ENCODE peak calls at places on chromosomes 1 and 21, in eight cellular contexts. One of them, this sample, is unnamed.

GRCh38 chr1:230117694-230118093 is 50.7 kb downstream of the GALNT2 start:
- DNase-seq in heart right ventricle: no peak
- DNase-seq in psoas muscle: no peak
- DNase-seq in fibroblast of lung: no peak
- DNase-seq in IMR-90: no peak
- DNase-seq in CD8-positive, alpha-beta T cell: no peak
- DNase-seq in tibial artery: no peak
- DNase-seq in A673: no peak
- DNase-seq in this sample: no peak

GRCh38 chr1:21815724-21816311 is 3.8 kb downstream of the LDLRAD2 start:
- DNase-seq in heart right ventricle: no peak
- DNase-seq in psoas muscle: peak; percentile 70
- DNase-seq in fibroblast of lung: peak; percentile 20
- DNase-seq in IMR-90: peak; percentile 10
- DNase-seq in CD8-positive, alpha-beta T cell: no peak
- DNase-seq in tibial artery: no peak
- DNase-seq in A673: no peak
- DNase-seq in this sample: no peak

GRCh38 chr21:28602581-28602980 is 390.1 kb downstream of the LTN1 start:
- DNase-seq in heart right ventricle: no peak
- DNase-seq in psoas muscle: no peak
- DNase-seq in fibroblast of lung: no peak
- DNase-seq in IMR-90: no peak
- DNase-seq in CD8-positive, alpha-beta T cell: no peak
- DNase-seq in tibial artery: no peak
- DNase-seq in A673: no peak
- DNase-seq in this sample: no peak

GRCh38 chr1:36306210-36306901 is at the start of gene SH3D21:
- DNase-seq in heart right ventricle: peak; percentile 36
- DNase-seq in psoas muscle: peak; percentile 73
- DNase-seq in fibroblast of lung: no peak
- DNase-seq in IMR-90: no peak
- DNase-seq in CD8-positive, alpha-beta T cell: no peak
- DNase-seq in tibial artery: peak; percentile 74
- DNase-seq in A673: no peak
- DNase-seq in this sample: peak; percentile 15

GRCh38 chr1:175844877-175845276 is 101.5 kb upstream of the TNR start:
- DNase-seq in heart right ventricle: no peak
- DNase-seq in psoas muscle: no peak
- DNase-seq in fibroblast of lung: no peak
- DNase-seq in IMR-90: no peak
- DNase-seq in CD8-positive, alpha-beta T cell: no peak
- DNase-seq in tibial artery: no peak
- DNase-seq in A673: no peak
- DNase-seq in this sample: no peak

GRCh38 chr1:66243548-66244130 is 290.3 kb upstream of the SGIP1 start:
- DNase-seq in heart right ventricle: no peak
- DNase-seq in psoas muscle: no peak
- DNase-seq in fibroblast of lung: peak; percentile 46
- DNase-seq in IMR-90: peak; percentile 25
- DNase-seq in CD8-positive, alpha-beta T cell: no peak
- DNase-seq in tibial artery: no peak
- DNase-seq in A673: no peak
- DNase-seq in this sample: no peak

GRCh38 chr21:42781150-42781980 is 98.0 kb downstream of the WDR4 start:
- DNase-seq in heart right ventricle: peak; percentile 29
- DNase-seq in psoas muscle: no peak
- DNase-seq in fibroblast of lung: no peak
- DNase-seq in IMR-90: no peak
- DNase-seq in CD8-positive, alpha-beta T cell: no peak
- DNase-seq in tibial artery: no peak
- DNase-seq in A673: peak; percentile 33
- DNase-seq in this sample: peak; percentile 80

GRCh38 chr21:16536661-16537359 is 807.0 kb downstream of the USP25 start:
- DNase-seq in heart right ventricle: no peak
- DNase-seq in psoas muscle: no peak
- DNase-seq in fibroblast of lung: peak; percentile 67
- DNase-seq in IMR-90: peak; percentile 6
- DNase-seq in CD8-positive, alpha-beta T cell: no peak
- DNase-seq in tibial artery: no peak
- DNase-seq in A673: peak; percentile 20
- DNase-seq in this sample: no peak

GRCh38 chr21:36909423-36909822 is 57.0 kb downstream of the HLCS start:
- DNase-seq in heart right ventricle: no peak
- DNase-seq in psoas muscle: no peak
- DNase-seq in fibroblast of lung: peak; percentile 20
- DNase-seq in IMR-90: peak; percentile 38
- DNase-seq in CD8-positive, alpha-beta T cell: no peak
- DNase-seq in tibial artery: no peak
- DNase-seq in A673: no peak
- DNase-seq in this sample: no peak

GRCh38 chr1:225766967-225767413 is 10.6 kb upstream of the SRP9 start:
- DNase-seq in heart right ventricle: peak; percentile 65
- DNase-seq in psoas muscle: peak; percentile 82
- DNase-seq in fibroblast of lung: peak; percentile 97
- DNase-seq in IMR-90: peak; percentile 90
- DNase-seq in CD8-positive, alpha-beta T cell: no peak
- DNase-seq in tibial artery: peak; percentile 69
- DNase-seq in A673: peak; percentile 30
- DNase-seq in this sample: peak; percentile 82

GRCh38 chr1:172451002-172451443 is 7.2 kb upstream of the PIGC start:
- DNase-seq in heart right ventricle: no peak
- DNase-seq in psoas muscle: no peak
- DNase-seq in fibroblast of lung: peak; percentile 83
- DNase-seq in IMR-90: peak; percentile 79
- DNase-seq in CD8-positive, alpha-beta T cell: no peak
- DNase-seq in tibial artery: no peak
- DNase-seq in A673: no peak
- DNase-seq in this sample: no peak

GRCh38 chr1:10257851-10258250 is 47.5 kb downstream of the KIF1B start:
- DNase-seq in heart right ventricle: no peak
- DNase-seq in psoas muscle: no peak
- DNase-seq in fibroblast of lung: no peak
- DNase-seq in IMR-90: no peak
- DNase-seq in CD8-positive, alpha-beta T cell: no peak
- DNase-seq in tibial artery: no peak
- DNase-seq in A673: peak; percentile 36
- DNase-seq in this sample: no peak

GRCh38 chr1:2391034-2391384 is 345 bp downstream of the MORN1 start:
- DNase-seq in heart right ventricle: no peak
- DNase-seq in psoas muscle: peak; percentile 59
- DNase-seq in fibroblast of lung: peak; percentile 25
- DNase-seq in IMR-90: no peak
- DNase-seq in CD8-positive, alpha-beta T cell: no peak
- DNase-seq in tibial artery: no peak
- DNase-seq in A673: peak; percentile 42
- DNase-seq in this sample: no peak

GRCh38 chr1:34404837-34405236 is 228.1 kb downstream of the C1orf94 start:
- DNase-seq in heart right ventricle: no peak
- DNase-seq in psoas muscle: no peak
- DNase-seq in fibroblast of lung: no peak
- DNase-seq in IMR-90: no peak
- DNase-seq in CD8-positive, alpha-beta T cell: no peak
- DNase-seq in tibial artery: no peak
- DNase-seq in A673: no peak
- DNase-seq in this sample: no peak

GRCh38 chr1:11707621-11708276 is 16.2 kb downstream of the DRAXIN start:
- DNase-seq in heart right ventricle: peak; percentile 82
- DNase-seq in psoas muscle: peak; percentile 63
- DNase-seq in fibroblast of lung: no peak
- DNase-seq in IMR-90: no peak
- DNase-seq in CD8-positive, alpha-beta T cell: no peak
- DNase-seq in tibial artery: no peak
- DNase-seq in A673: peak; percentile 94
- DNase-seq in this sample: peak; percentile 85

GRCh38 chr1:11515403-11516300 is 36.7 kb downstream of the DISP3 start:
- DNase-seq in heart right ventricle: no peak
- DNase-seq in psoas muscle: no peak
- DNase-seq in fibroblast of lung: no peak
- DNase-seq in IMR-90: no peak
- DNase-seq in CD8-positive, alpha-beta T cell: no peak
- DNase-seq in tibial artery: no peak
- DNase-seq in A673: no peak
- DNase-seq in this sample: no peak

GRCh38 chr1:159171254-159171687 is at the start of gene CADM3:
- DNase-seq in heart right ventricle: no peak
- DNase-seq in psoas muscle: peak; percentile 56
- DNase-seq in fibroblast of lung: no peak
- DNase-seq in IMR-90: no peak
- DNase-seq in CD8-positive, alpha-beta T cell: no peak
- DNase-seq in tibial artery: no peak
- DNase-seq in A673: no peak
- DNase-seq in this sample: peak; percentile 10

GRCh38 chr1:248155927-248156326 is 11.0 kb downstream of the OR2M5 start:
- DNase-seq in heart right ventricle: no peak
- DNase-seq in psoas muscle: no peak
- DNase-seq in fibroblast of lung: no peak
- DNase-seq in IMR-90: no peak
- DNase-seq in CD8-positive, alpha-beta T cell: no peak
- DNase-seq in tibial artery: no peak
- DNase-seq in A673: no peak
- DNase-seq in this sample: no peak

DNA sequence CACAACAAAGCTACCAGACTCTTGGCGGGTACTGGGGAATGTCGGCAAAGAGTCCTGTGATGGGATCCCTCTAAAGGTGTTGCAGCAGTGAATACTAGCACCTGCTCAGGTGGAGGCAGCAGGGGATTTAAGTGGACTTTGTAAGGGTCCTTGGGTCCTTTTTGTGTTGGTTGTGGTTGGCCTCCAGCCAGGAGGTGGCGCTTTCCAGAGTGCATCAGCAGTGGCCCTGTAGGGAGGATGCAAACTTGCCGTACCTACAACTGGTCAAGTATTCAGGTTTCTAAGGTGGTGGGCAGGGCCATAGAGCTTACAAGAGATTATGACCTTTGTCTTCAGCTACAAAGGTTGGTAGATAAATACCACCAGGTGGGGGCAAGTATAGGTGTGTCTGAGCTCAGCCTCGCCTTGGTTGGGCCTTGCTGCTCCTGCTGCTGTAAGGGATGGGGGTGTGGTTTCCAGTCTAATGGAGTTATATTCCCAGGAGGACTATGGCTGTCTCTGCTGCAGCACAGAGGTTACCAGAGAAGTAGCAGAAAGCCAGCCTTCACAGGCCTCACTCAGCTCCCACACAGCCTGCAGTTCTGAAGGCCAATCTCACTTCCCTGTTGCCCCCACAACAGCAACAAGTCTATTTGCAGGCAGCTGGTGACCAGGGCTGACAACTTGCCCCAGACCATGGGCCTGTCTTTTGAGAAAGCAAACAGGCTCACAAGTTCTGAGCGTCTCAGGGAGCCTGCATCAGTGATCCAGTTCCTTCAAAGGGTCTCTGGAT is 7.3 kb downstream of the OR2M5 start:
- DNase-seq in heart right ventricle: no peak
- DNase-seq in psoas muscle: no peak
- DNase-seq in fibroblast of lung: no peak
- DNase-seq in IMR-90: no peak
- DNase-seq in CD8-positive, alpha-beta T cell: no peak
- DNase-seq in tibial artery: no peak
- DNase-seq in A673: no peak
- DNase-seq in this sample: no peak
- TF ChIP-seq CTCF in heart right ventricle: no peak
- TF ChIP-seq CTCF in psoas muscle: no peak
- TF ChIP-seq CTCF in fibroblast of lung: no peak
- TF ChIP-seq CTCF in IMR-90: no peak
- TF ChIP-seq CTCF in CD8-positive, alpha-beta T cell: no peak
- TF ChIP-seq CTCF in tibial artery: no peak
- TF ChIP-seq CTCF in A673: no peak
- TF ChIP-seq CTCF in this sample: no peak

DNA sequence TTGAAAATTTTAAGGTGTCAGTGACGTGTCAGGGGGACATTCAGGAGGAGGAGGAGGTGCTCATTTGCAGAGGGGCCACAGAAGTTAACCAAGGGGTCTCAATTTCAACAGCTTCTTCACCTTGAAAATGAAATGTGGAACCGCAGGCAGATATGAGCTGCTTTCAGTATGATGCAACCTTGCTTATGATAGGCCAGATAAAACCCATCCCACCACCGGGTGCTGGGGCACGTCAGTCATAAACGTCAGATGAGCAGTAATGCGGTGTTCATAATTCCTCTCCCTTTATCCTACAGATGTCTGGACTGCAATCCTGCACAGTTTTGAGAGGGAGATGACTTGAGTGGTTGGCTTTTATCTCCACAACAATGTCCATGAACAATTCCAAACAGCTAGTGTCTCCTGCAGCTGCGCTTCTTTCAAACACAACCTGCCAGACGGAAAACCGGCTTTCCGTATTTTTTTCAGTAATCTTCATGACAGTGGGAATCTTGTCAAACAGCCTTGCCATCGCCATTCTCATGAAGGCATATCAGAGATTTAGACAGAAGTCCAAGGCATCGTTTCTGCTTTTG is 1.7 kb downstream of the PTGFR start:
- DNase-seq in heart right ventricle: no peak
- DNase-seq in psoas muscle: no peak
- DNase-seq in fibroblast of lung: no peak
- DNase-seq in IMR-90: no peak
- DNase-seq in CD8-positive, alpha-beta T cell: no peak
- DNase-seq in tibial artery: peak; percentile 77
- DNase-seq in A673: peak; percentile 51
- DNase-seq in this sample: no peak
- H3K4me1 ChIP-seq in heart right ventricle: peaks cover 6% of the 10 kb centered on the region
- H3K4me1 ChIP-seq in psoas muscle: no peaks in the 10 kb centered on the region
- H3K4me1 ChIP-seq in fibroblast of lung: no peaks in the 10 kb centered on the region
- H3K4me1 ChIP-seq in IMR-90: no peaks in the 10 kb centered on the region
- H3K4me1 ChIP-seq in CD8-positive, alpha-beta T cell: no peaks in the 10 kb centered on the region
- H3K4me1 ChIP-seq in tibial artery: peaks cover 5% of the 10 kb centered on the region
- H3K4me1 ChIP-seq in A673: peaks cover 21% of the 10 kb centered on the region
- H3K4me1 ChIP-seq in this sample: no peaks in the 10 kb centered on the region

DNA sequence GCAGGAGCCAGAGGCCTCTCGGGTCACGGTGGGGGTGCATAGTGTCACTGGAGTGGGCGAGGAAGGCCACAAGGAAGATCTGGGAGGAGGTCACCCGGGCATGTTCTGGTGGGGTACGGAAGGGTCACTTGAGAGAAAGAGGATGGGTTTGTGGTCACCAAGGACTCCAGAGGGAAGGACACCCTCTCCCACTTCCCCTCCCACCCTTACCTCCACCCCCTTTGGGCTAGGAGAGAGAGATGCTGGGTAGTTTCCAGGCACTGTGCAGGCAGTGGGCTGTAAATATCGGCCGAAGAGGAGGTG is 703 bp downstream of the AMIGO1 start:
- DNase-seq in heart right ventricle: no peak
- DNase-seq in psoas muscle: no peak
- DNase-seq in fibroblast of lung: no peak
- DNase-seq in IMR-90: no peak
- DNase-seq in CD8-positive, alpha-beta T cell: no peak
- DNase-seq in tibial artery: no peak
- DNase-seq in A673: no peak
- DNase-seq in this sample: no peak
- H3K4me3 ChIP-seq in heart right ventricle: peak overlapping the region; percentile 68
- H3K4me3 ChIP-seq in psoas muscle: peak overlapping the region; percentile 83
- H3K4me3 ChIP-seq in fibroblast of lung: peak overlapping the region; percentile 26
- H3K4me3 ChIP-seq in IMR-90: peak overlapping the region; percentile 81
- H3K4me3 ChIP-seq in CD8-positive, alpha-beta T cell: peak overlapping the region; percentile 83
- H3K4me3 ChIP-seq in tibial artery: peak overlapping the region; percentile 68
- H3K4me3 ChIP-seq in A673: peak overlapping the region; percentile 57
- H3K4me3 ChIP-seq in this sample: peak overlapping the region; percentile 83

DNA sequence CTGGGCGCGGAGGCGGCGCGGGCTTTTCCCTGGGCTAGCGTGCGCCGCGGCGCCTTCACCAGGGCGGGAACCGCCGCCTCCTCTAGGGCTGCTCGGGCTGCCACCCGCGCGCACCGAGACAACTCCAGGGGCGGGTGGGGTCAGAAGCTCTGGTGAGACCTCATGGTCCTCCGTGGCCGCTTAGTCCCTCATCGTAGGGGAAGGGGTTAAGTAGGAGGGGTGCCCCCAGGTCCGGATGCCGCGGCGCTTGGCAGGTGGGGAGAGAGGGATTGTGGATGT is 559 bp downstream of the SERTAD4 start:
- DNase-seq in heart right ventricle: no peak
- DNase-seq in psoas muscle: no peak
- DNase-seq in fibroblast of lung: no peak
- DNase-seq in IMR-90: no peak
- DNase-seq in CD8-positive, alpha-beta T cell: no peak
- DNase-seq in tibial artery: peak; percentile 73
- DNase-seq in A673: peak; percentile 50
- DNase-seq in this sample: peak; percentile 48
- TF ChIP-seq CTCF in heart right ventricle: no peak
- TF ChIP-seq CTCF in psoas muscle: no peak
- TF ChIP-seq CTCF in fibroblast of lung: no peak
- TF ChIP-seq CTCF in IMR-90: no peak
- TF ChIP-seq CTCF in CD8-positive, alpha-beta T cell: no peak
- TF ChIP-seq CTCF in tibial artery: no peak
- TF ChIP-seq CTCF in A673: no peak
- TF ChIP-seq CTCF in this sample: no peak